ENCODE peak calls at places on chromosomes 3 and 15, in nine cellular contexts. Z, K, H, J, L, F, V, E and W are unnamed samples.

GRCh38 chr3:62601238-62601856 is 228.0 kb upstream of the FEZF2 start:
- DNase-seq in Z (no peak), K (no peak), H (no peak), J (no peak), L (no peak), F (no peak), V (no peak), E (no peak), W (no peak)

GRCh38 chr3:52124126-52124525 is 30.1 kb downstream of the POC1A start:
- DNase-seq in Z (no peak), K (no peak), H (no peak), J (no peak), L (no peak), F (no peak), V (no peak), E (no peak), W (no peak)

GRCh38 chr15:63221346-63221745 is 31.9 kb downstream of the RAB8B start:
- DNase-seq in Z (peak), K (peak), H (no peak), J (no peak), L (peak), F (no peak), V (no peak), E (no peak), W (no peak)

GRCh38 chr15:40567111-40567510 is 2.0 kb upstream of the RPUSD2 start:
- DNase-seq in Z (no peak), K (no peak), H (no peak), J (no peak), L (no peak), F (no peak), V (no peak), E (no peak), W (peak)

GRCh38 chr15:42072141-42072685 is 22.1 kb downstream of the PLA2G4D start:
- DNase-seq in Z (no peak), K (no peak), H (no peak), J (no peak), L (no peak), F (no peak), V (no peak), E (no peak), W (no peak)

GRCh38 chr15:64856429-64857145 is 14.9 kb downstream of the PLEKHO2 start:
- DNase-seq in Z (no peak), K (peak), H (no peak), J (peak), L (peak), F (no peak), V (no peak), E (no peak), W (no peak)

GRCh38 chr3:146308222-146308621 is 57.3 kb upstream of the PLSCR4 start:
- DNase-seq in Z (no peak), K (no peak), H (no peak), J (no peak), L (no peak), F (no peak), V (no peak), E (peak), W (no peak)

GRCh38 chr3:17088602-17089313 is 204.0 kb downstream of the PLCL2 start:
- DNase-seq in Z (no peak), K (no peak), H (no peak), J (no peak), L (no peak), F (no peak), V (no peak), E (no peak), W (no peak)

GRCh38 chr3:155730843-155731242 is 14.0 kb downstream of the PLCH1 start:
- DNase-seq in Z (no peak), K (no peak), H (no peak), J (no peak), L (no peak), F (no peak), V (no peak), E (no peak), W (no peak)

GRCh38 chr3:3127432-3128010 is 781 bp downstream of the TRNT1 start:
- DNase-seq in Z (no peak), K (peak), H (no peak), J (no peak), L (no peak), F (no peak), V (no peak), E (no peak), W (no peak)

GRCh38 chr3:58563386-58564035 is 13.7 kb downstream of the FAM107A start:
- DNase-seq in Z (no peak), K (no peak), H (no peak), J (no peak), L (no peak), F (no peak), V (no peak), E (no peak), W (no peak)

GRCh38 chr15:35545316-35545824 is 595 bp downstream of the DPH6 start:
- DNase-seq in Z (peak), K (peak), H (no peak), J (peak), L (peak), F (peak), V (no peak), E (no peak), W (peak)